ENCODE peak calls at places on chromosomes 16 and 17, in six cellular contexts. O, B, T, V, Z and H are unnamed samples.

GRCh38 chr17:59859444-59860025 is 33.2 kb downstream of the TUBD1 start:
- DNase-seq in O (no peak), B (no peak), T (no peak), V (no peak), Z (peak; percentile 52), H (peak; percentile 49)

GRCh38 chr16:53822936-53823529 is 119.1 kb downstream of the FTO start:
- DNase-seq in O (no peak), B (no peak), T (no peak), V (no peak), Z (peak; percentile 68), H (no peak)

GRCh38 chr16:53433930-53434435 is 288 bp upstream of the RBL2 start:
- DNase-seq in O (no peak), B (peak; percentile 33), T (no peak), V (peak; percentile 71), Z (no peak), H (peak; percentile 70)

GRCh38 chr17:44012391-44012790 is 2.4 kb downstream of the TMEM101 start:
- DNase-seq in O (peak; percentile 12), B (no peak), T (no peak), V (no peak), Z (no peak), H (no peak)

GRCh38 chr17:75250009-75250471 is 11.4 kb downstream of the GGA3 start:
- DNase-seq in O (no peak), B (no peak), T (no peak), V (no peak), Z (peak; percentile 82), H (peak; percentile 71)

GRCh38 chr17:44400226-44400847 is 10.9 kb upstream of the ITGA2B start:
- DNase-seq in O (peak; percentile 22), B (peak; percentile 7), T (peak; percentile 59), V (peak; percentile 48), Z (peak; percentile 13), H (peak; percentile 16)

GRCh38 chr17:32157225-32157624 is 14.9 kb downstream of the RHOT1 start:
- DNase-seq in O (no peak), B (no peak), T (no peak), V (no peak), Z (no peak), H (peak; percentile 57)

GRCh38 chr16:68084504-68085258 is 489 bp upstream of the NFATC3 start:
- DNase-seq in O (peak; percentile 85), B (no peak), T (peak; percentile 98), V (peak; percentile 92), Z (peak; percentile 87), H (peak; percentile 39)

GRCh38 chr17:60613325-60613724 is 13.3 kb downstream of the PPM1D start:
- DNase-seq in O (no peak), B (no peak), T (no peak), V (no peak), Z (no peak), H (no peak)

GRCh38 chr16:15907863-15908478 is 19.6 kb upstream of the CEP20 start:
- DNase-seq in O (peak; percentile 42), B (no peak), T (peak; percentile 94), V (peak; percentile 55), Z (peak; percentile 67), H (peak; percentile 48)

GRCh38 chr17:57640079-57640478 is 105.0 kb downstream of the CCDC182 start:
- DNase-seq in O (no peak), B (no peak), T (no peak), V (no peak), Z (no peak), H (no peak)

GRCh38 chr16:12985516-12985915 is 84.1 kb downstream of the SHISA9 start:
- DNase-seq in O (no peak), B (no peak), T (no peak), V (no peak), Z (no peak), H (no peak)

GRCh38 chr16:57724541-57724940 is 11.0 kb upstream of the KATNB1 start:
- DNase-seq in O (no peak), B (no peak), T (no peak), V (no peak), Z (no peak), H (no peak)

GRCh38 chr17:59355695-59356323 is 24.4 kb downstream of the YPEL2 start:
- DNase-seq in O (no peak), B (no peak), T (no peak), V (no peak), Z (no peak), H (no peak)

GRCh38 chr17:55279788-55280579 is 15.2 kb downstream of the HLF start:
- DNase-seq in O (no peak), B (no peak), T (no peak), V (no peak), Z (no peak), H (no peak)

GRCh38 chr17:79171152-79171551 is 96.5 kb downstream of the ENGASE start:
- DNase-seq in O (no peak), B (no peak), T (no peak), V (no peak), Z (no peak), H (no peak)

GRCh38 chr17:38464251-38464722 is 36.0 kb downstream of the ARHGAP23 start:
- DNase-seq in O (no peak), B (no peak), T (no peak), V (no peak), Z (no peak), H (no peak)

DNA sequence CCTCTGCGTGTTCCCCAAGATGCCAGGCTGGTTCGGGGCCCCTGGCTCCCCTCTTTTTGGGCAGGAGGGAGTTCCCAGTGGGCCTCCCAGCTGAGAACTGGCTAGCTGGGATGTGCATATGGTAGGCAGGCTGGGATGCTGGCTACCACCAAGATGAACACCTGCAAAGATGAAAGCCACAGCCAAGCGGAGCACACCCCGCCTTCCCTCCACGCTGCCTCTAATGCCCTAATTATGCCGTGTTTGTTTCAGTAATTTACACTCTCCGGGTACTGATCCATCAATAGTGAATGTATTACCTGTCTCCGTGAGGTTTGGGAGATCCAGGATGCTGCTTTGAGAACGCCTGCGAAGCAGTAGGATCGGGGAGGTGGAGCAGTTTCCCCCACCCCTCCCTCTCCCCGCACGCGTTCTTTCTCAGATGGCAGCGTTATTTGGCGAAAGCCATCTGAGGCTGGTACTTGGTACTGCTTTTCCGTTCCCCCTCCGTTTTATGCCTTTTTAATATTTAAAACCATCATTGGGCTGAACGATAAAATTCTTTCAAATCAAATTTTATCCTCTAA is 28.8 kb upstream of the GSE1 start:
- DNase-seq in O (no peak), B (no peak), T (no peak), V (no peak), Z (no peak), H (no peak)
- H3K4me3 ChIP-seq in O (no peak overlapping the region), B (no peak overlapping the region), T (peak overlapping the region; percentile 37), V (no peak overlapping the region), Z (no peak overlapping the region), H (no peak overlapping the region)

GRCh38 chr16:89700649-89701424 is 668 bp downstream of the SPATA2L start:
- DNase-seq in O (peak; percentile 74), B (no peak), T (peak; percentile 81), V (peak; percentile 60), Z (peak; percentile 63), H (no peak)
- TF ChIP-seq CTCF in O (peak; percentile 22), B (peak; percentile 19), T (peak; percentile 52), V (no peak), Z (peak; percentile 16), H (peak; percentile 33)

GRCh38 chr17:5115673-5116651 is at the start of gene USP6:
- DNase-seq in O (no peak), B (no peak), T (peak; percentile 85), V (no peak), Z (no peak), H (no peak)

GRCh38 chr17:5110816-5111215 is 862 bp downstream of the ZNF232 start:
- DNase-seq in O (no peak), B (no peak), T (peak; percentile 27), V (no peak), Z (no peak), H (no peak)

GRCh38 chr17:5111402-5112204 is at the start of gene ZNF232:
- DNase-seq in O (peak; percentile 98), B (peak; percentile 72), T (peak; percentile 98), V (peak; percentile 95), Z (peak; percentile 96), H (peak; percentile 75)
- H3K27ac ChIP-seq in O (peak within 1 kb of the TSS; percentile 72), B (peak within 1 kb of the TSS; percentile 11), T (peak within 1 kb of the TSS; percentile 94), V (peak within 1 kb of the TSS; percentile 90), Z (peak within 1 kb of the TSS; percentile 24), H (peak within 1 kb of the TSS; percentile 15)

DNA sequence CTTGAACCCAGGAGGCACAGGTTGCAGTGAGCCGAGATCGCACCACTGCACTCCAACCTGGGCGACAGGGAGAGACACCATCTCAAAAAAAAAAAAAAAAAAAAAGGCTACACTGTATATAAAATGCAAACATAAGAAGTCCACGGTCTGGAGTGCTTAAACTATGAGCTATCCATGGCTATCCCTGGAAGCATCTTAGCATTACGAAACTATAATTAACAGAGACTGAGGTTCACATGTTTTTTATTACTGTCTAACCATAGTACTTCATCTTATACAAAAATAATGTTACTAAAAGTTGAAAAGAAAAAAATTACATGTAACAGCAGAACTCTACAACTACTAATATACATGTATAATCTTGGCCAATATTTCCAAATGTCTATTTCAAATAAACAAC is 32.8 kb downstream of the HELZ start:
- DNase-seq in O (no peak), B (no peak), T (no peak), V (no peak), Z (no peak), H (no peak)
- H3K4me3 ChIP-seq in O (no peak overlapping the region), B (no peak overlapping the region), T (no peak overlapping the region), V (no peak overlapping the region), Z (no peak overlapping the region), H (no peak overlapping the region)

DNA sequence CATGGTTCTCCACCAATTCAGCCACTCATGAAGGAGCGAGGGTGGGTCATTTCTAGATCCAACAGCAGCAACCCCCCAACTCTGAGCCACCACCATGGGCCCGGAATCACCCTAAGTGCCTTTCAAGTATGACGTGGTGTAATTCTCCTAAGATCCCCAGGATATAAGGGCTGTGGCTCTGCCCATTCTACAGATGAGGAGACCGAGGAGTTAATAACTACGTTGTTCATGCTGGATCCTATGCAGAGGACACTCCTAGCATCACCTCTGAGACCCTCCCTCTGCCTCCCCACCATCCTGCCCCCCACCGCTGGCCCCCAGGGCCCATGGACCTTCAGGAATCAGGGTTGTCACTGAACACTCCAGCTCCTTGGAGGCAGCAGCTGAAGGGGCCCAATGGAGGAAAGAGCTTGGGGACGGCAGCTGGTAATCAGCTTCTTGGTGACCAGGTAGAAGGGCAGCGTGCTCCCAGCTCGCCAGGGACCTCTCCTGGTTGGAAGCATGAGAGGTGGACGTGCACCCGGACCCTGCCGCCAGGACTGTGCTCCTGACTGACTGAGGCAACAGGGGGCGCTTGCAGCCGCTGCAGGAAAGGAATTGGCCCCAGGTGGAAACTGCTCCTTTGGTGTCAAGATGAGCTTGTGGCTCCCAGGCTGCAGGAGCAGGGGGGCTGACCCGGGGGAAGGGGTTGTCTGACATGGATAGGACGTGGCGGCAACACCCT is 28.2 kb upstream of the CACNG1 start:
- DNase-seq in O (no peak), B (no peak), T (peak; percentile 73), V (no peak), Z (no peak), H (no peak)
- TF ChIP-seq CTCF in O (no peak), B (no peak), T (peak; percentile 86), V (no peak), Z (no peak), H (no peak)